ENCODE peak calls at places on chromosomes 3 and 15, in eight cellular contexts. I is fibroblast of the aortic adventitia, B is SK-N-SH, N is cardiac muscle cell, W is fibroblast of villous mesenchyme, Z is astrocyte of the spinal cord, O is OCI-LY7, C is A549. Q is an unnamed sample.

GRCh38 chr3:13145826-13146642 is 72.8 kb upstream of the IQSEC1 start:
- DNase-seq in I (no peak), B (no peak), N (no peak), W (no peak), Z (no peak), O (no peak), C (no peak), Q (no peak)

GRCh38 chr15:67917037-67917436 is 77.2 kb upstream of the RNU6-1 start:
- DNase-seq in I (peak), B (no peak), N (no peak), W (no peak), Z (no peak), O (no peak), C (no peak), Q (no peak)

GRCh38 chr3:125052671-125053303 is 3.0 kb downstream of the HEG1 start:
- DNase-seq in I (peak), B (no peak), N (peak), W (peak), Z (peak), O (no peak), C (no peak), Q (peak)

GRCh38 chr3:127691494-127691893 is 18.7 kb downstream of the ABTB1 start:
- DNase-seq in I (no peak), B (no peak), N (no peak), W (no peak), Z (no peak), O (no peak), C (no peak), Q (no peak)

GRCh38 chr3:111768571-111769100 is 90.4 kb upstream of the PHLDB2 start:
- DNase-seq in I (peak), B (no peak), N (peak), W (peak), Z (peak), O (no peak), C (peak), Q (peak)

GRCh38 chr3:4826237-4827100 is 152.8 kb upstream of the BHLHE40 start:
- DNase-seq in I (peak), B (no peak), N (no peak), W (peak), Z (peak), O (no peak), C (peak), Q (no peak)

GRCh38 chr15:80440024-80440423 is 35.8 kb downstream of the ARNT2 start:
- DNase-seq in I (no peak), B (no peak), N (no peak), W (no peak), Z (no peak), O (no peak), C (no peak), Q (no peak)

GRCh38 chr3:150128126-150128525 is 157.4 kb upstream of the PFN2 start:
- DNase-seq in I (no peak), B (no peak), N (no peak), W (no peak), Z (no peak), O (no peak), C (no peak), Q (no peak)

GRCh38 chr3:150078983-150079739 is 108.5 kb upstream of the PFN2 start:
- DNase-seq in I (peak), B (peak), N (peak), W (peak), Z (peak), O (no peak), C (no peak), Q (peak)

GRCh38 chr15:80309769-80310384 is 57.9 kb upstream of the CTXND1 start:
- DNase-seq in I (peak), B (peak), N (peak), W (peak), Z (peak), O (peak), C (peak), Q (peak)

GRCh38 chr3:123667784-123668183 is 82.9 kb upstream of the HACD2 start:
- DNase-seq in I (peak), B (no peak), N (no peak), W (no peak), Z (no peak), O (no peak), C (no peak), Q (no peak)

GRCh38 chr3:73473578-73474448 is 150.9 kb downstream of the PDZRN3 start:
- DNase-seq in I (no peak), B (no peak), N (no peak), W (no peak), Z (no peak), O (no peak), C (no peak), Q (no peak)

GRCh38 chr3:184737641-184738518 is 26.0 kb upstream of the MAGEF1 start:
- DNase-seq in I (peak), B (no peak), N (peak), W (peak), Z (peak), O (no peak), C (no peak), Q (peak)

GRCh38 chr3:52171577-52172261 is 17.5 kb upstream of the POC1A start:
- DNase-seq in I (peak), B (no peak), N (peak), W (peak), Z (peak), O (no peak), C (peak), Q (peak)

GRCh38 chr3:123365450-123366143 is 83.3 kb downstream of the ADCY5 start:
- DNase-seq in I (no peak), B (peak), N (peak), W (peak), Z (no peak), O (no peak), C (peak), Q (peak)

GRCh38 chr3:38521391-38521987 is 25.3 kb downstream of the EXOG start:
- DNase-seq in I (peak), B (peak), N (peak), W (peak), Z (peak), O (peak), C (peak), Q (peak)

GRCh38 chr3:17078885-17079465 is 194.2 kb downstream of the PLCL2 start:
- DNase-seq in I (no peak), B (no peak), N (no peak), W (no peak), Z (no peak), O (no peak), C (no peak), Q (no peak)

GRCh38 chr15:61099030-61099800 is 129.9 kb downstream of the RORA start:
- DNase-seq in I (no peak), B (no peak), N (no peak), W (no peak), Z (peak), O (no peak), C (no peak), Q (no peak)

GRCh38 chr3:111238896-111239295 is 167.3 kb downstream of the NECTIN3 start:
- DNase-seq in I (no peak), B (no peak), N (no peak), W (no peak), Z (no peak), O (no peak), C (no peak), Q (no peak)

GRCh38 chr3:54366839-54367238 is 244.5 kb downstream of the CACNA2D3 start:
- DNase-seq in I (no peak), B (no peak), N (no peak), W (no peak), Z (no peak), O (no peak), C (no peak), Q (no peak)

GRCh38 chr15:61750271-61751084 is 309.8 kb downstream of the VPS13C start:
- DNase-seq in I (no peak), B (peak), N (no peak), W (no peak), Z (no peak), O (no peak), C (no peak), Q (peak)

GRCh38 chr15:43799209-43799944 is 643 bp downstream of the SERINC4 start:
- DNase-seq in I (no peak), B (no peak), N (no peak), W (no peak), Z (no peak), O (peak), C (no peak), Q (no peak)

GRCh38 chr3:147471741-147472140 is 62.6 kb downstream of the ZIC1 start:
- DNase-seq in I (no peak), B (no peak), N (no peak), W (no peak), Z (no peak), O (no peak), C (no peak), Q (no peak)

GRCh38 chr15:89647191-89647851 is 7.9 kb downstream of the KIF7 start:
- DNase-seq in I (peak), B (peak), N (peak), W (peak), Z (peak), O (peak), C (peak), Q (peak)

GRCh38 chr15:52787549-52788098 is 2.5 kb downstream of the ONECUT1 start:
- DNase-seq in I (no peak), B (no peak), N (no peak), W (no peak), Z (no peak), O (no peak), C (no peak), Q (no peak)

GRCh38 chr3:48595526-48596121 is 495 bp upstream of the COL7A1 start:
- DNase-seq in I (peak), B (peak), N (peak), W (peak), Z (peak), O (no peak), C (peak), Q (peak)

GRCh38 chr15:63381301-63382192 is at the start of gene CA12:
- DNase-seq in I (peak), B (peak), N (peak), W (no peak), Z (peak), O (no peak), C (peak), Q (peak)

DNA sequence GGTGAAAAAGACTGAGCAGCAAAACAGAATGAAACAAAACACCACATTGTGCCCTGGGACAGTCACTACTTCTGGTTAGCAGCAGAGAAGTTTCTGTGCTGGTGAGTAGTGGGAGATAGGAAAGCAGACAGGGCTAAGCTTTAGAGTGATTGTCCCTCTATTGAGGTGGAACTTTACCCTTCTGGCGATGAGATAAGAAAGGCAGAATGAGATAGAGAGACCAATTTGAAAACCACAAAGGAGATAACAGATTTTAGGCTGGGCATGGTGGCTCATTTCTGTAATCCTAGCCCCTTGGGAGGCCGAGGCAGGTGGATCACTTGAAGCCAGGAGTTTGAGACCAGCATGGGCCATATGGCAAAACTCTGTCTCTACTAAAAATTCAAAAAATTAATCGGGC is 208.5 kb downstream of the TBL1XR1 start:
- DNase-seq in I (no peak), B (no peak), N (no peak), W (no peak), Z (no peak), O (no peak), C (no peak), Q (no peak)
- TF ChIP-seq CTCF in I (no peak), B (no peak), N (no peak), W (no peak), Z (no peak), O (no peak), C (no peak), Q (no peak)

GRCh38 chr15:99721104-99721778 is 12.0 kb downstream of the LYSMD4 start:
- DNase-seq in I (no peak), B (no peak), N (no peak), W (no peak), Z (no peak), O (peak), C (no peak), Q (no peak)
- H3K4me3 ChIP-seq in I (no peak), B (no peak), N (no peak), W (no peak), Z (no peak), O (no peak), C (no peak), Q (no peak)

GRCh38 chr15:74580538-74581350 is 34.9 kb upstream of the CLK3 start:
- DNase-seq in I (no peak), B (no peak), N (no peak), W (no peak), Z (no peak), O (no peak), C (no peak), Q (peak)

GRCh38 chr15:74578496-74578994 is 37.1 kb upstream of the CLK3 start:
- DNase-seq in I (no peak), B (no peak), N (no peak), W (no peak), Z (no peak), O (no peak), C (no peak), Q (no peak)

GRCh38 chr15:74584204-74584603 is 31.4 kb upstream of the CLK3 start:
- DNase-seq in I (no peak), B (no peak), N (no peak), W (no peak), Z (no peak), O (no peak), C (no peak), Q (no peak)

GRCh38 chr15:74573987-74574386 is 33.0 kb downstream of the ARID3B start:
- DNase-seq in I (peak), B (no peak), N (no peak), W (no peak), Z (no peak), O (no peak), C (no peak), Q (peak)

GRCh38 chr15:74579001-74579400 is 36.6 kb upstream of the CLK3 start:
- DNase-seq in I (no peak), B (no peak), N (no peak), W (no peak), Z (no peak), O (no peak), C (no peak), Q (no peak)
- TF ChIP-seq CTCF in I (no peak), B (no peak), N (no peak), W (no peak), Z (no peak), O (no peak), C (no peak), Q (no peak)

DNA sequence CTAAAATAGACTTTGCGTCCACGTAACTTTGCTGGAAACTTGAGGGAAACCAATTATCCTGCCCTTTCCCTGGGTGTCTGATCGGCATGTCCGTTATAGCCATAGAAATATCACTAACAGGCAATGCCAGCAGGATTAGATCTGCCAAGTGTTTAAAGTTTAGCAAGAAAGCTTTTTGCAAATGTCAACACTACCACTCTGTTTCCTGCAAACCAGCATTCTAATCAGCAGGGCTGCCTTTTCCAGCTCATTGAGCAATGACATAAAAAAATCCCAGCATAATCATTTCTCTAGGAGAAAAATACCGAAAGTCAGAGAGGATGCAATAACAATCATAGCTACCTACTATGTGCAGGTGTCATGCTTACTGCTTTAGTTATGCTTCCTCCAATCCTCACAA is 61.0 kb downstream of the NOX5 start:
- DNase-seq in I (peak), B (no peak), N (peak), W (peak), Z (no peak), O (no peak), C (no peak), Q (no peak)
- H3K4me3 ChIP-seq in I (no peak), B (no peak), N (no peak), W (no peak), Z (no peak), O (no peak), C (no peak), Q (no peak)

DNA sequence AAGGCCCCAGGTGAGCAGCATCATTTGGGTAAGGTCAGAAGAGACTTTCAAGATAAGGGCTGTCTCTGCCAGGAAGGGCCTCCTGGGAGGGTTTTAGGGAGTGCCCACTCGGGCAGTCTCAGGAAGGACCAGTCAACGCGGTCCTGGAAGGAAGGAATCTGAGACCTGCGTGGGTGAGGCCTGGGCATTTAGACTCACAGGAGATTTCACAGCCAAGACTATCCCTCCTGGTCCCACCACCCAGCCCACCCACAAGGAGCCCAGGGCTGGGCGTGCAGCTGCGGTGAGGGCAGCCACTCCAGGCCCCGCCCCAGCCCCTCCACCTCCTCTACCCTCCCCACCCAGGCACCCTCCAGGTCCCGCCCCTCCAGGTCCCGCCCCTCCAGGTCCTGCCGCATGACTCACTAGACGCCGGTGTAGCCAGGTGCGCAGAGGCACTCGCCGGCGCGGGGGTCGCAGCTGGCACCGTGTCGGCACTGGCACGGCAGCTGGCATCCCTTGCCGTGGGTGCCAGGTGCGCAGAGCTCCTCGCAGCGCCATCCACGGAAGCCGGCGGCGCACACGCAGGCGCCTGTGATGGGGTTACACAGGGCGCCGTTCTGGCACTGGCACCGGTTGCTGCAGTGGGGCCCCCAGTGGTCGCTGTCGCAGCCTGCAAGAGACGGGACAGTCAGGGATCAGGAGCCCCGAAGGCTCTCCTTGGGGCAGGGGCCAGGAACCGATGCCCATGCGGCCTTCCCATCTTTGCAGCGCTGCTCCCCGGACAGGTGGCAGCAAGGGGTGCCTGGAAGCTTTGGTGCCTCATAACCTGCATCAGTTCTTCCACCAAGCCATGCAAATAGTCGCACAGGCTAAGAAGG is 112.8 kb downstream of the RAB11A start:
- DNase-seq in I (no peak), B (peak), N (no peak), W (no peak), Z (no peak), O (peak), C (peak), Q (peak)
- TF ChIP-seq CTCF in I (no peak), B (no peak), N (peak), W (no peak), Z (no peak), O (peak), C (peak), Q (no peak)

GRCh38 chr3:29083081-29083480 is 197.8 kb upstream of the RBMS3 start:
- DNase-seq in I (no peak), B (no peak), N (no peak), W (no peak), Z (no peak), O (no peak), C (no peak), Q (no peak)

GRCh38 chr3:29080967-29081366 is 199.9 kb upstream of the RBMS3 start:
- DNase-seq in I (no peak), B (no peak), N (no peak), W (no peak), Z (no peak), O (no peak), C (no peak), Q (peak)

GRCh38 chr3:29083607-29084120 is 197.2 kb upstream of the RBMS3 start:
- DNase-seq in I (peak), B (no peak), N (peak), W (no peak), Z (peak), O (no peak), C (no peak), Q (no peak)

DNA sequence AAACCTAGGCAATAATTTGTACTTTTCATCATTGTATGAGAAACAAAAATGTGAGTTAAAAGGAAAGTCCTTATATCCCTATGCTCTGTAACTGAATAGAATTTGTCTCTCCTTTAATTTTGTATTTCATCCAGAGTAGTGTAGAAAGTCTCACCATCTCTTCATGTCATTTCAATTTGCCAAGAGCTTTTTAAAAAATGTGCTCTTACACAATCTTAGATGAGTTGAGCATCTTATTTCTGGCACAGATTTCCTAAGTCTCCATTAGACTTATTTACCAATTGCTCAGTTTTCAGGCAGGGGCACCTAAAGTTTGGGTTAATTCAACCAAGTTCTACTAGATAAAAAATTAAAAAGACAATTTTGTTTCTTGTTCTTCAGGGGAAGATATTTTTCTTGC is 201.5 kb upstream of the RBMS3 start:
- DNase-seq in I (peak), B (no peak), N (peak), W (no peak), Z (no peak), O (no peak), C (no peak), Q (no peak)
- H3K4me3 ChIP-seq in I (no peak), B (no peak), N (no peak), W (no peak), Z (no peak), O (no peak), C (no peak), Q (no peak)

DNA sequence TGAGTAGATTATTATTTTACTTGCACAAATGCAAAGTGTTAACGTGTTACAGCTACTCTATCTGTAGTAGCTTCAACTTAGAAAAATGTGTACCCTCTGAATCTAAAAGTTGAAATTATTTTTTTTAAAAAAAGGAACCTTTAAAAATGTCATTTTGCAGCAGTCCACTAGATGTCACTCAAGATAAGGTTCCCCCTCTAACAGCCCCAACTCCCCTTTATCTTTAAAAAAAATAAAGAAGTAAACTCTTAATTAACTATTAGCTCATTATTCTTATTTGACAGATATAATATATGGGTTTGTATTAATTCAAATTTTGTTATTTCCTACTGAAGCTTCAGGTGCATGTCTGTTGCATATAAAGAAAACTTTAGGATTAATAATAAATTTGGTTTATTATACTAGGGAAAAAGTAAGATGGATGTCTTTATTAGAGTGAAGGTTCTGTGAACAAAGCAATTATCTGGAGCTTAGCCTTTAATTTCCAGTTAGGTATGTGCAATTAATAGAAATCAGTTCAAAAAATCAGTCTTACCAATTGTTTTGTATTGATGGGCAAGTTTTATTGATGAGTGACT is 288.5 kb downstream of the VGLL3 start:
- DNase-seq in I (peak), B (peak), N (peak), W (peak), Z (peak), O (peak), C (peak), Q (peak)
- TF ChIP-seq CTCF in I (peak), B (peak), N (peak), W (peak), Z (peak), O (peak), C (peak), Q (peak)